ENCODE peak calls at places on chromosomes 5 and 9, in six cellular contexts. Z, S, X, C, D and K are unnamed samples.

GRCh38 chr5:72301557-72301956 is 18.5 kb downstream of the MRPS27 start:
- DNase-seq in Z (no peak), S (no peak), X (no peak), C (no peak), D (no peak), K (no peak)

GRCh38 chr5:62647241-62647640 is 68.6 kb downstream of the LRRC70 start:
- DNase-seq in Z (no peak), S (no peak), X (no peak), C (no peak), D (no peak), K (no peak)

GRCh38 chr5:125186911-125187375 is 440.5 kb upstream of the ZNF608 start:
- DNase-seq in Z (no peak), S (no peak), X (no peak), C (no peak), D (no peak), K (no peak)

GRCh38 chr9:133463234-133463863 is 3.6 kb downstream of the CACFD1 start:
- DNase-seq in Z (no peak), S (no peak), X (no peak), C (peak), D (peak), K (peak)

GRCh38 chr9:88537743-88538055 is 2.7 kb downstream of the NXNL2 start:
- DNase-seq in Z (peak), S (peak), X (peak), C (no peak), D (no peak), K (peak)

GRCh38 chr5:178205010-178205748 is 846 bp downstream of the HNRNPAB start:
- DNase-seq in Z (peak), S (peak), X (peak), C (peak), D (peak), K (no peak)

GRCh38 chr9:131934673-131935072 is 145.0 kb downstream of the MED27 start:
- DNase-seq in Z (no peak), S (no peak), X (no peak), C (no peak), D (no peak), K (no peak)

GRCh38 chr5:55176176-55176818 is 3.3 kb upstream of the CDC20B start:
- DNase-seq in Z (peak), S (no peak), X (peak), C (peak), D (peak), K (peak)

GRCh38 chr9:105150991-105151685 is 93.3 kb upstream of the SLC44A1 start:
- DNase-seq in Z (peak), S (peak), X (no peak), C (no peak), D (no peak), K (peak)

GRCh38 chr5:137791803-137792202 is 37.6 kb upstream of the HNRNPA0 start:
- DNase-seq in Z (no peak), S (no peak), X (no peak), C (no peak), D (no peak), K (no peak)

GRCh38 chr5:125655156-125655555 is 768.1 kb upstream of the GRAMD2B start:
- DNase-seq in Z (no peak), S (no peak), X (no peak), C (no peak), D (no peak), K (peak)

GRCh38 chr5:99449786-99450185 is 521.0 kb upstream of the CHD1 start:
- DNase-seq in Z (no peak), S (no peak), X (no peak), C (no peak), D (no peak), K (no peak)

GRCh38 chr5:96112123-96112670 is 150.5 kb upstream of the ELL2 start:
- DNase-seq in Z (no peak), S (no peak), X (no peak), C (no peak), D (no peak), K (no peak)
- H4K91ac ChIP-seq in Z (no peak), S (no peak), X (no peak), C (no peak), D (no peak), K (no peak)

GRCh38 chr9:136577941-136578619 is 32.2 kb upstream of the NOTCH1 start:
- DNase-seq in Z (no peak), S (no peak), X (no peak), C (no peak), D (no peak), K (peak)

GRCh38 chr9:136576269-136576626 is 30.4 kb upstream of the NOTCH1 start:
- DNase-seq in Z (no peak), S (peak), X (no peak), C (no peak), D (no peak), K (no peak)

GRCh38 chr9:136572596-136573313 is 26.9 kb upstream of the NOTCH1 start:
- DNase-seq in Z (no peak), S (no peak), X (no peak), C (peak), D (no peak), K (no peak)

GRCh38 chr9:136578620-136578914 is 32.7 kb upstream of the NOTCH1 start:
- DNase-seq in Z (no peak), S (no peak), X (no peak), C (no peak), D (no peak), K (no peak)

DNA sequence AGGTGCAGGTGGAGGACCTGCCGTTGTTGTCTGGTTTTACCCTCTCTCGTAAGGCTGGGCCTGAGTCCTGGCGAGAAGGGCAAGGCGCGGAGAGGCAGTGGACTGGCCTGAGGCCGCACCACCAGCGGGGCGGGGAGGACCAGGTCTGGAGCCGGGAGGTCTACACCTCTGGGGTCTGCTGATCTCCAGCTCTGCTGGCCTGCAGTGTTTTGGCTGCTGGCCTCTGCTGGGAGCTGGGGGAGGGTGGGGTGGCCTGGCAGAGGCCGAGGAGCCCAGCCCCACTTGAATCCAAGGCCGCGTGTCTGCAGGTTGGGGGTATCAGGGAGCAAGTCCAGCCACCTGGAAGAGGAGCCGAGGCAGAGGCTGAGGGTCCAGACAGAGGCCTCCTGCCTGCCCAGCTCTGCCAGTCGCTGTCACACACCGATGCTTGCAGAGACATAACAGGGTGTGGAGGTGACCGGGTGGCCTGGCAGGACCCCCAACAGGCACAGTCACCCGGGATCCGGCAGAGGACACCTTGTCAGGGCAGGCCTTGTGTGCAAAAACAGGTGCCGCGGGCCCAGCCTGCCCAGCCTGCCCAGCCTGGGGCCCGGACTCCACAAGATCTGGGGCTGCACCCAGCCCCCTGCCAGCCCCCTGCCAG is 29.9 kb upstream of the NOTCH1 start:
- DNase-seq in Z (no peak), S (no peak), X (no peak), C (no peak), D (no peak), K (no peak)
- H2AK5ac ChIP-seq in Z (no peak), S (no peak), X (peak), C (no peak), D (peak), K (no peak)

GRCh38 chr5:57834829-57835554 is 352.4 kb upstream of the ACTBL2 start:
- DNase-seq in Z (peak), S (peak), X (peak), C (peak), D (peak), K (peak)

GRCh38 chr5:57839025-57839424 is 356.4 kb upstream of the ACTBL2 start:
- DNase-seq in Z (no peak), S (no peak), X (no peak), C (no peak), D (no peak), K (no peak)

GRCh38 chr5:57836921-57837320 is 354.3 kb upstream of the ACTBL2 start:
- DNase-seq in Z (no peak), S (no peak), X (no peak), C (no peak), D (no peak), K (peak)

GRCh38 chr5:57833489-57833888 is 350.9 kb upstream of the ACTBL2 start:
- DNase-seq in Z (no peak), S (no peak), X (no peak), C (no peak), D (no peak), K (peak)

DNA sequence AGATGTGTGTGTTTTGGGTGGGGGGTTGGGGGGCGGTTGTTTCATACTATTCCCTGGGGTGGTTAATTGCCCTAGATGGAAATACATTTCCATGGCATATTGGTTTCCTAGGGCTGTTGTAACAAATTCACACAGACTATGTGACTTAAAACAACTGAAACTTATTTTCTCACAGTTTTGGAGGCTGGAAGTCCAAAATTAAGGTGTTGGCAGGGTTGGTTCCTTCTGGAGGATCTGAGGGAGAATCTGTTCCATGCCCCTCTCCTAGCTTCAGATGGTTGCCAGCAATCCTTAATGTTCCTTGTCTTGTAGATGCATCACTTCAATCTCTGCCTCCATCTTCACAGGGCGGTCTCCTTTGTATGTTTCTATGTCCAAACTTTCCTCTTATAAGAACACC is 353.7 kb upstream of the ACTBL2 start:
- DNase-seq in Z (no peak), S (no peak), X (no peak), C (no peak), D (no peak), K (no peak)
- H3K27ac ChIP-seq in Z (peak), S (peak), X (no peak), C (no peak), D (no peak), K (no peak)

GRCh38 chr5:93960044-93960443 is 218.6 kb upstream of the POU5F2 start:
- DNase-seq in Z (no peak), S (no peak), X (no peak), C (no peak), D (no peak), K (no peak)

GRCh38 chr5:93956006-93956405 is 214.6 kb upstream of the POU5F2 start:
- DNase-seq in Z (no peak), S (no peak), X (no peak), C (no peak), D (no peak), K (peak)

GRCh38 chr5:93953442-93953841 is 212.0 kb upstream of the POU5F2 start:
- DNase-seq in Z (no peak), S (no peak), X (no peak), C (no peak), D (no peak), K (no peak)

DNA sequence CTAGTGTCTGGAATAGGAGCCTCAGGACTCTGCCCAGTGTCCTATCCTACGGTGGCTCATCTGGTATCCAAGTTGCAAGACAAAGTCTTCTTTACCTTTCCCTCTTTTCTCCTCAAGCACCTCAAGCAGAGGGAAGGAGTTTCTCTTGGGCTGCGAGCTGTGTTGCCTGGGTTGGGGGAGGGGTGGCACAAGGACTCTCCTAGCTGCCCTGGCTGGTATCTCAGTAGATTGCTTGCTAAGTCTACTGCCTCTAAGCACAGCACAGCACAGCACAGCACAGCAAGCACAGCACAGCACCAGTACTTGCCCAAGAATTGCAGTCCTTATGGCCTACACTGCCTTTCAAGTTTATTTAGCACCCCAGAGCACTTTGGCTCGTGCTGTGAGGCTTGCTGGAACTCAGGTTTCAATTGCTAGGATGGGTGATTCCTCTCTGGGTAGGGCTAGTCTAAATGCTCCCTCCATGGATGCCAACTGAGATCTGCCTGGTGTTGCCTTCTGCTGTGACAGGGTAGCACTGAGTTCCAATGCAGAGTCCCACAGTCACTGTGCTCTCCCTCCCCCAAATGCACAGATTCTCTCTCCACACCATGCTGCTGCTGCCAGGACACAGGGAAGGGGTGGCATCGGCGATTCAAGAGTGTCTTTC is 213.1 kb upstream of the POU5F2 start:
- DNase-seq in Z (no peak), S (no peak), X (no peak), C (peak), D (no peak), K (no peak)
- H4K91ac ChIP-seq in Z (no peak), S (no peak), X (no peak), C (no peak), D (no peak), K (no peak)